ENCODE peak calls at places on chromosomes 12 and 14, in eight cellular contexts. B is caudate nucleus; A is activated naive CD8-positive, alpha-beta T cell treated with anti-CD3 and anti-CD28 coated beads, Interleukin-2, amount 50 U/mL, for 24 hours; Y is iris pigment epithelial cell; V is CD4-positive, alpha-beta T cell; S is T follicular helper cell; K is DMS153; W is pons. O is an unnamed sample.

GRCh38 chr12:11797317-11797913 is 147.9 kb downstream of the ETV6 start:
- DNase-seq in A (no peak), W (no peak), S (no peak), B (no peak), K (no peak), Y (peak), V (no peak), O (peak)

GRCh38 chr12:116370004-116370404 is 92.5 kb upstream of the MED13L start:
- DNase-seq in S (no peak), V (no peak), B (no peak), A (no peak), Y (peak), K (no peak), W (no peak), O (no peak)

GRCh38 chr12:77998236-77998786 is 167.6 kb downstream of the NAV3 start:
- DNase-seq in W (no peak), K (no peak), A (no peak), V (no peak), B (no peak), S (no peak), Y (peak), O (no peak)

GRCh38 chr12:132593938-132594358 is 16.4 kb downstream of the LRCOL1 start:
- DNase-seq in S (no peak), A (peak), Y (peak), W (peak), K (peak), B (peak), V (no peak), O (peak)

GRCh38 chr12:24462946-24463345 is 486.0 kb downstream of the BCAT1 start:
- DNase-seq in A (no peak), Y (no peak), W (no peak), K (no peak), B (no peak), V (no peak), S (no peak), O (no peak)

GRCh38 chr12:49100380-49100779 is 5.8 kb upstream of the DHH start:
- DNase-seq in Y (no peak), K (no peak), A (no peak), W (no peak), V (no peak), S (no peak), B (no peak), O (no peak)

GRCh38 chr12:110048242-110049027 is at the start of gene C12orf76:
- DNase-seq in S (peak), B (peak), A (peak), W (peak), K (peak), Y (peak), V (peak), O (peak)

GRCh38 chr12:52798003-52798670 is 2.2 kb upstream of the KRT3 start:
- DNase-seq in K (no peak), W (no peak), S (no peak), B (no peak), A (no peak), Y (no peak), V (no peak), O (no peak)

GRCh38 chr12:100741084-100741711 is 53.4 kb upstream of the ANO4 start:
- DNase-seq in W (peak), B (no peak), S (no peak), V (no peak), K (no peak), A (no peak), Y (peak), O (no peak)

GRCh38 chr12:100295764-100296555 is 29.0 kb downstream of the SCYL2 start:
- DNase-seq in Y (peak), V (no peak), A (no peak), W (no peak), K (no peak), S (no peak), B (no peak), O (no peak)

GRCh38 chr12:112307219-112308062 is 74.8 kb downstream of the HECTD4 start:
- DNase-seq in Y (no peak), A (no peak), S (no peak), V (no peak), W (no peak), B (no peak), K (no peak), O (no peak)

GRCh38 chr14:64296561-64296960 is 2.4 kb upstream of the ESR2 start:
- DNase-seq in V (no peak), Y (peak), S (no peak), B (no peak), W (no peak), K (peak), A (no peak), O (no peak)

GRCh38 chr14:23078692-23079116 is 16.2 kb downstream of the ACIN1 start:
- DNase-seq in K (no peak), Y (peak), V (no peak), S (no peak), A (no peak), W (peak), B (no peak), O (no peak)

GRCh38 chr14:63642229-63642611 is 549 bp upstream of the WDR89 start:
- DNase-seq in W (peak), B (peak), Y (peak), K (peak), S (peak), A (peak), V (peak), O (peak)

GRCh38 chr12:34406228-34406995 is 384.1 kb downstream of the ALG10 start:
- DNase-seq in K (no peak), W (no peak), S (no peak), B (no peak), V (peak), Y (no peak), A (no peak), O (no peak)

GRCh38 chr12:15227004-15227679 is 5.9 kb upstream of the RERG start:
- DNase-seq in K (peak), B (no peak), A (peak), V (no peak), Y (peak), S (no peak), W (peak), O (no peak)

GRCh38 chr14:66662374-66662773 is 154.4 kb downstream of the GPHN start:
- DNase-seq in K (no peak), A (no peak), V (no peak), W (no peak), Y (peak), S (no peak), B (no peak), O (no peak)

GRCh38 chr12:51823875-51824565 is 24.5 kb downstream of the FIGNL2 start:
- DNase-seq in W (peak), K (peak), B (no peak), A (no peak), S (no peak), Y (peak), V (no peak), O (no peak)

GRCh38 chr12:14267724-14268123 is 97.8 kb upstream of the ATF7IP start:
- DNase-seq in S (no peak), B (no peak), K (no peak), Y (no peak), W (no peak), V (no peak), A (no peak), O (no peak)

GRCh38 chr12:59858508-59858907 is 262.7 kb downstream of the SLC16A7 start:
- DNase-seq in K (no peak), A (no peak), S (no peak), V (no peak), Y (no peak), B (no peak), W (no peak), O (no peak)

GRCh38 chr14:105850853-105851581 is 324.6 kb downstream of the TMEM121 start:
- DNase-seq in V (no peak), Y (no peak), A (no peak), B (no peak), S (no peak), K (no peak), W (no peak), O (no peak)

GRCh38 chr12:97752129-97752528 is 289.5 kb downstream of the RMST start:
- DNase-seq in W (no peak), K (no peak), B (no peak), Y (no peak), V (no peak), S (no peak), A (no peak), O (no peak)

O was measured in substantia nigra.